ENCODE peak calls at places on chromosomes 5 and 9, in five cellular contexts. W is IMR-90, F is neural progenitor cell, R is HCT116, K is H1. C is an unnamed sample.

GRCh38 chr9:121153642-121154041 is 48.0 kb downstream of the RAB14 start:
- DNase-seq in W (no peak), F (no peak), R (no peak), K (no peak), C (no peak)

GRCh38 chr9:15642369-15642962 is 89.6 kb downstream of the CCDC171 start:
- DNase-seq in W (peak; percentile 53), F (peak; percentile 45), R (peak; percentile 43), K (no peak), C (no peak)

GRCh38 chr9:69466151-69466550 is 141.1 kb downstream of the ENTREP1 start:
- DNase-seq in W (peak; percentile 84), F (no peak), R (no peak), K (no peak), C (no peak)

GRCh38 chr5:31193591-31194457 is at the start of gene CDH6:
- DNase-seq in W (peak; percentile 75), F (peak; percentile 94), R (no peak), K (peak; percentile 81), C (peak; percentile 64)

GRCh38 chr5:68460147-68460760 is 244.7 kb downstream of the PIK3R1 start:
- DNase-seq in W (peak; percentile 70), F (peak; percentile 62), R (peak; percentile 60), K (no peak), C (no peak)

GRCh38 chr5:24899180-24899579 is 254.4 kb upstream of the CDH10 start:
- DNase-seq in W (no peak), F (no peak), R (no peak), K (no peak), C (no peak)

GRCh38 chr9:137606005-137606601 is 617 bp downstream of the ARRDC1 start:
- DNase-seq in W (no peak), F (peak; percentile 56), R (no peak), K (no peak), C (peak; percentile 84)

GRCh38 chr5:147510885-147511284 is 1.0 kb upstream of the DPYSL3 start:
- DNase-seq in W (no peak), F (no peak), R (no peak), K (no peak), C (no peak)

GRCh38 chr9:91214867-91215266 is 146.9 kb downstream of the AUH start:
- DNase-seq in W (no peak), F (no peak), R (no peak), K (no peak), C (no peak)

GRCh38 chr5:172173771-172174170 is 14.3 kb downstream of the STK10 start:
- DNase-seq in W (peak; percentile 65), F (no peak), R (no peak), K (no peak), C (no peak)

GRCh38 chr5:77282337-77283027 is 72.0 kb downstream of the PDE8B start:
- DNase-seq in W (peak; percentile 88), F (peak; percentile 20), R (no peak), K (no peak), C (no peak)

GRCh38 chr5:148912714-148913398 is 86.4 kb downstream of the ADRB2 start:
- DNase-seq in W (peak; percentile 99), F (peak; percentile 87), R (peak; percentile 54), K (peak; percentile 68), C (no peak)

GRCh38 chr5:116492016-116492623 is 82.5 kb downstream of the SEMA6A start:
- DNase-seq in W (peak; percentile 89), F (no peak), R (no peak), K (no peak), C (no peak)

GRCh38 chr5:25025836-25026235 is 381.1 kb upstream of the CDH10 start:
- DNase-seq in W (no peak), F (no peak), R (no peak), K (no peak), C (no peak)

GRCh38 chr9:92010705-92011536 is 60.9 kb upstream of the ROR2 start:
- DNase-seq in W (no peak), F (peak; percentile 20), R (no peak), K (no peak), C (no peak)

GRCh38 chr9:1870915-1871314 is 144.2 kb upstream of the SMARCA2 start:
- DNase-seq in W (no peak), F (no peak), R (no peak), K (no peak), C (no peak)

GRCh38 chr9:120366646-120367019 is 213.3 kb downstream of the CDK5RAP2 start:
- DNase-seq in W (peak; percentile 91), F (peak; percentile 52), R (peak; percentile 26), K (peak; percentile 19), C (no peak)

GRCh38 chr9:30075022-30075421 is 2309.4 kb upstream of the ACO1 start:
- DNase-seq in W (no peak), F (no peak), R (no peak), K (no peak), C (no peak)

GRCh38 chr5:31867219-31867618 is 228.3 kb downstream of the PDZD2 start:
- DNase-seq in W (no peak), F (no peak), R (no peak), K (no peak), C (no peak)

GRCh38 chr9:114869845-114870244 is 60.5 kb downstream of the TNFSF8 start:
- DNase-seq in W (no peak), F (peak; percentile 42), R (no peak), K (no peak), C (no peak)

GRCh38 chr9:106796771-106797170 is 66.2 kb upstream of the ZNF462 start:
- DNase-seq in W (no peak), F (no peak), R (no peak), K (no peak), C (no peak)

GRCh38 chr9:14428781-14429230 is 114.9 kb upstream of the NFIB start:
- DNase-seq in W (peak; percentile 69), F (peak; percentile 91), R (peak; percentile 57), K (peak; percentile 41), C (peak; percentile 76)

GRCh38 chr9:91071185-91071990 is 269.8 kb downstream of the SYK start:
- DNase-seq in W (peak; percentile 99), F (no peak), R (no peak), K (no peak), C (no peak)

GRCh38 chr5:154273028-154273617 is 82.6 kb downstream of the GALNT10 start:
- DNase-seq in W (peak; percentile 21), F (no peak), R (no peak), K (no peak), C (no peak)

GRCh38 chr5:141517321-141517720 is 28.4 kb downstream of the PCDHGC5 start:
- DNase-seq in W (no peak), F (no peak), R (no peak), K (no peak), C (no peak)
- H3K4me1 ChIP-seq in W (peaks cover 62% of the 10 kb centered on the region), F (peaks cover 45% of the 10 kb centered on the region), R (peaks cover 49% of the 10 kb centered on the region), K (peaks cover 23% of the 10 kb centered on the region), C (peaks cover 7% of the 10 kb centered on the region)

DNA sequence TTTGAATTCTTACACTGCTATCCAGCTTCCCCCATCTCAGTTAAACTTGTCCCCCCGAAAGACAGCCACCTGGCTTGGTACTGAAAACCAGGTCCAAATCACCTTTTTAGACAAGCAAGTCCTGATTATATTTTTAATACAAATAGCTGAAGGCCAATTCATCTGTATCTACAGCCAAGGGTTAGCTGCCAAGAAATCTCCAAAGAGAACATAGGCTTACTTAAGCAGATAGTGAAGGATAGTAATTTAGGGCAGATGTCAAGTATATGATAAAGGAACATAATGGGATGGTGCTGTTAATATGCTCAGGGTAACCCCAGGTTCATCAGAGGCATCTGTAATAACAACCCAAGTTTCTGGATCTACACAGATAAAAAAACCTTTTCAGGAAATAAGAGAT is 133.0 kb downstream of the EBF1 start:
- DNase-seq in W (no peak), F (no peak), R (no peak), K (no peak), C (no peak)
- H3K4me3 ChIP-seq in W (no peak overlapping the region), F (no peak overlapping the region), R (no peak overlapping the region), K (no peak overlapping the region), C (no peak overlapping the region)

DNA sequence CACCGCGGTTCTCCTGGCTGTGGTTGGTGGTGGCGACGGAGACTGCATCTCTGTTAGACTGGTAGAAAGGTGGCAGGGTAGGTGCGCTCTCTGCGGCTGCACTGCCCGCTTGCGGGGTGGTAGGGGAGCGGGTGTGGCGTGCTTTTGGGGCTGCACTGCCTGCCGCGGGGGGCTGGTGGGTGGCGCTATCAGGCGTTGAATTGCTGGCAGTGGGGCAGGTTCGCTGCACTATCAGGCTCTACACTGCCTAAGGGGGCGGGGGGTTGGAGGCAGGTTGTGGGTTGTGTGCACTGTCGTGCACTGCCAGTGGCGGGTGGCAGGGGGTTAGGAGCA is 21.0 kb upstream of the TRIM52 start:
- DNase-seq in W (no peak), F (no peak), R (no peak), K (no peak), C (no peak)
- H3K9ac ChIP-seq in W (no peak overlapping the region), F (peak overlapping the region; percentile 6), R (no peak overlapping the region), K (no peak overlapping the region), C (no peak overlapping the region)

DNA sequence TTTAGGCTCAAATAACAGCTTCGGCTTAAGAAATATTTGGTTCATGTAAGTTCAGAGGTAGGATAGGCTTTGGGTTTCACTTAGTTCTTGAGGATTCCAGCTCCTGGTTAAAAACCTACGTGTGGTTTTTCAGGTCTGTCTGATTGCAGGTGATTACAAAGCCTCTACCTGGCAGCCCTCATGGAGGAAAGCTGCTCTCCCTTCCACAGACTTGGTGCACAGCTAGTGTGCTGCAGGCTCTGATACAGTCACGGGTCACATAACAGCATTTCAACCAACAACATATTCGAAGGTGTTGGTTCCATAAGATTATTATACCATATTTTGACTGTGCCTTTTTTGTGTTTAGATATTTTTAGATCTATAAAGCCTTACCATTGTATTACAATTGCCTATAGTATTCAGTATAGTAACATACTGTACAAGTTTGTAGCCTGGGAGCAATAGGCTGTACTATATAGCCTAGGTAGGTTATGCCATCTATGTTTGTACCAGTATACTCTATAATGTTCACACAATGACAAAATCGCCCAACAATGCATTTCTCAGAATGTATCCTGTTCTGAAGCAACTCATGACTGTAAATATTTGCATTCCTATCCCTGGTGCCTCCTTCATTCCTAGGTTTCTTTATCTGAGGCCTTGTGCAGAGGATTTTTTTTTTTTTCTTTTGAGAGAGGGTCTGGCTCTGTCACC is 8.0 kb upstream of the DCP2 start:
- DNase-seq in W (peak; percentile 68), F (no peak), R (no peak), K (no peak), C (no peak)
- H3K4me1 ChIP-seq in W (peaks cover 14% of the 10 kb centered on the region), F (no peaks in the 10 kb centered on the region), R (peaks cover 12% of the 10 kb centered on the region), K (peaks cover 2% of the 10 kb centered on the region), C (no peaks in the 10 kb centered on the region)

GRCh38 chr5:169298193-169298592 is 2.7 kb downstream of the SLIT3 start:
- DNase-seq in W (no peak), F (no peak), R (no peak), K (no peak), C (no peak)
- H3K4me3 ChIP-seq in W (no peak overlapping the region), F (no peak overlapping the region), R (no peak overlapping the region), K (no peak overlapping the region), C (no peak overlapping the region)

DNA sequence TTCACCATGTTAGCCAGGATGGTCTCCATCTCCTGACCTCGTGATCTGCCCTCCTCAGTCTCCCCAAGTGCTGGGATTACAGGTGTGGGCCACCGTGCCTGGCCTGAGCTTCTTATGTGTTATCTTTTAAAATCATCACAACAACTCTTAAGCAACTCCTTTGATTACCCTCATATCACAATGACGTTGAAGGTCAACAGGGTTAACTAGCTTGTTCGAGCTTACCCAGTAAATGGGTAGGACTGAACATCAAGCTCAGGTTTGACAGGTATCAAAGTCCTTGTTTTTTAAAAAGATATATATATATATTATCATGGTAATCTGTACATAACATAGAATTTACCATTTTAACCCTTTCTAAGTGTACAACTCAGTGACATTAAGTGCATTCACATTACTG is 3.1 kb downstream of the GRXCR2 start:
- DNase-seq in W (no peak), F (no peak), R (no peak), K (no peak), C (no peak)
- H3K9ac ChIP-seq in W (no peak overlapping the region), F (no peak overlapping the region), R (no peak overlapping the region), K (no peak overlapping the region), C (no peak overlapping the region)

C was measured in kidney.